ENCODE peak calls at places on chromosomes 1 and 21, in four cellular contexts. One of them, this sample, is unnamed.

GRCh38 chr1:8169364-8170058 is 143.4 kb upstream of the ERRFI1 start:
- DNase-seq in breast epithelium: peak
- DNase-seq in right lobe of liver: peak
- DNase-seq in heart left ventricle: peak
- DNase-seq in this sample: peak

GRCh38 chr1:204446413-204447111 is 34.9 kb upstream of the PPP1R15B start:
- DNase-seq in breast epithelium: no peak
- DNase-seq in right lobe of liver: peak
- DNase-seq in heart left ventricle: peak
- DNase-seq in this sample: peak

GRCh38 chr1:2197732-2198165 is 3.2 kb upstream of the FAAP20 start:
- DNase-seq in breast epithelium: no peak
- DNase-seq in right lobe of liver: no peak
- DNase-seq in heart left ventricle: no peak
- DNase-seq in this sample: no peak

GRCh38 chr1:62175568-62176179 is 19.0 kb upstream of the L1TD1 start:
- DNase-seq in breast epithelium: no peak
- DNase-seq in right lobe of liver: no peak
- DNase-seq in heart left ventricle: peak
- DNase-seq in this sample: peak

GRCh38 chr1:46613661-46614603 is 2.7 kb downstream of the MOB3C start:
- DNase-seq in breast epithelium: peak
- DNase-seq in right lobe of liver: peak
- DNase-seq in heart left ventricle: peak
- DNase-seq in this sample: peak

GRCh38 chr1:181661569-181661968 is 178.3 kb downstream of the CACNA1E start:
- DNase-seq in breast epithelium: no peak
- DNase-seq in right lobe of liver: no peak
- DNase-seq in heart left ventricle: no peak
- DNase-seq in this sample: no peak

GRCh38 chr21:34881421-34881820 is 167.7 kb downstream of the RUNX1 start:
- DNase-seq in breast epithelium: no peak
- DNase-seq in right lobe of liver: no peak
- DNase-seq in heart left ventricle: no peak
- DNase-seq in this sample: no peak

GRCh38 chr1:67646145-67647035 is 38.6 kb upstream of the GADD45A start:
- DNase-seq in breast epithelium: no peak
- DNase-seq in right lobe of liver: peak
- DNase-seq in heart left ventricle: peak
- DNase-seq in this sample: peak

GRCh38 chr21:14533555-14534400 is 12.3 kb downstream of the SAMSN1 start:
- DNase-seq in breast epithelium: no peak
- DNase-seq in right lobe of liver: no peak
- DNase-seq in heart left ventricle: no peak
- DNase-seq in this sample: no peak

GRCh38 chr1:32128971-32129370 is 21.1 kb downstream of the KPNA6 start:
- DNase-seq in breast epithelium: no peak
- DNase-seq in right lobe of liver: no peak
- DNase-seq in heart left ventricle: no peak
- DNase-seq in this sample: no peak

GRCh38 chr1:176110203-176110602 is 96.9 kb downstream of the COP1 start:
- DNase-seq in breast epithelium: no peak
- DNase-seq in right lobe of liver: no peak
- DNase-seq in heart left ventricle: no peak
- DNase-seq in this sample: no peak

GRCh38 chr1:153794671-153795324 is 19.6 kb downstream of the SLC27A3 start:
- DNase-seq in breast epithelium: no peak
- DNase-seq in right lobe of liver: no peak
- DNase-seq in heart left ventricle: no peak
- DNase-seq in this sample: no peak

GRCh38 chr1:57093122-57093521 is 127.3 kb upstream of the C8B start:
- DNase-seq in breast epithelium: no peak
- DNase-seq in right lobe of liver: no peak
- DNase-seq in heart left ventricle: no peak
- DNase-seq in this sample: no peak

GRCh38 chr1:154517661-154518060 is 15.4 kb upstream of the SHE start:
- DNase-seq in breast epithelium: no peak
- DNase-seq in right lobe of liver: no peak
- DNase-seq in heart left ventricle: no peak
- DNase-seq in this sample: no peak

GRCh38 chr1:79966438-79966837 is 959.9 kb upstream of the ADGRL4 start:
- DNase-seq in breast epithelium: no peak
- DNase-seq in right lobe of liver: no peak
- DNase-seq in heart left ventricle: no peak
- DNase-seq in this sample: no peak

GRCh38 chr1:17700981-17701870 is 53.9 kb upstream of the ACTL8 start:
- DNase-seq in breast epithelium: no peak
- DNase-seq in right lobe of liver: no peak
- DNase-seq in heart left ventricle: no peak
- DNase-seq in this sample: no peak

GRCh38 chr1:53810497-53810896 is 27.6 kb downstream of the NDC1 start:
- DNase-seq in breast epithelium: no peak
- DNase-seq in right lobe of liver: no peak
- DNase-seq in heart left ventricle: no peak
- DNase-seq in this sample: no peak

GRCh38 chr1:231232870-231233734 is 7.9 kb upstream of the GNPAT start:
- DNase-seq in breast epithelium: no peak
- DNase-seq in right lobe of liver: no peak
- DNase-seq in heart left ventricle: no peak
- DNase-seq in this sample: no peak
- TF ChIP-seq CTCF in breast epithelium: no peak
- TF ChIP-seq CTCF in right lobe of liver: no peak
- TF ChIP-seq CTCF in heart left ventricle: no peak
- TF ChIP-seq CTCF in this sample: no peak

GRCh38 chr21:26939532-26940181 is 27.2 kb downstream of the ADAMTS5 start:
- DNase-seq in breast epithelium: no peak
- DNase-seq in right lobe of liver: no peak
- DNase-seq in heart left ventricle: no peak
- DNase-seq in this sample: peak
- H3K27ac ChIP-seq in breast epithelium: no peak
- H3K27ac ChIP-seq in right lobe of liver: no peak
- H3K27ac ChIP-seq in heart left ventricle: no peak
- H3K27ac ChIP-seq in this sample: no peak

DNA sequence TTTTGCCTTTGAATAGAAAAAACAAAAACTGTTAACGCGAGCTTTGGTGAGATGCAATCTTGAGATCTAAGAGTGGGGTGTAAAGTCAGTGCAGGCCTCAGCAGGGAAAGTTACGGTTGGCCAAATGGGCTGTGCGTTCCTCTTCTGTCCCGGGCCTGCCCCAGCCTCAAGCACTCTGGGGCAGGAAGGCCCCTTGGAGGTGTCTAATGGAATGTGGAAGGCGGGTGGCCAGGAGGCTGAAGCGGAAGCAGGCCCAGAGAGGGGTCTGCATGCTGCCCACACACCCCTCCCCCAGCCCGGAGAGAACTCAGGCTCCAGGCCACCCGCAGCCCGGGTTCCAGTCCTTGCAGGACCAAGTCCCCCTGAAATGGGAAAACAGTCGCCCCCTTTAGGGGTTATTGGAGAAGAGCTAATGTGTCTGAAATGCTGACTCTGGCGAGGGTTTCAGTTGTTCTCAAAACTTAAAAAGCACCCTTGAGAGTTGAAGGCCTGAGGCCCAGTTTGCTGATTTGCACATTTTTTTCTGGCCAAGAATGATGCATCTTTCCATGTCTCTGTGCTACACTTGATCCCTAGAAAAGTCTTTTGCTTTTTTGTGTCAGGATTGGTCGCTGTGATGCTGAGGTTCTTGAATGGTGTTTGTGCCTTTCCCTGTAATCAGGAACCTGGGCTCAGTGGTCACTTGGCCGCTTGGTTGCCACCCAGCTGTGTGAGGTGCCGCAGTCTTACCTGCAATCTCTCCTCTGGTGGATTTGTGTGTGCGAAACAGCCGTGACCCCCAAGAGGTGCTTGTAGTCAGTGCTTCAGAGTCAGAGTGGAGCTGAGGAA is 2.0 kb downstream of the COL18A1 start:
- DNase-seq in breast epithelium: no peak
- DNase-seq in right lobe of liver: peak
- DNase-seq in heart left ventricle: no peak
- DNase-seq in this sample: no peak
- TF ChIP-seq POLR2A in breast epithelium: no peak
- TF ChIP-seq POLR2A in right lobe of liver: no peak
- TF ChIP-seq POLR2A in heart left ventricle: no peak
- TF ChIP-seq POLR2A in this sample: no peak

DNA sequence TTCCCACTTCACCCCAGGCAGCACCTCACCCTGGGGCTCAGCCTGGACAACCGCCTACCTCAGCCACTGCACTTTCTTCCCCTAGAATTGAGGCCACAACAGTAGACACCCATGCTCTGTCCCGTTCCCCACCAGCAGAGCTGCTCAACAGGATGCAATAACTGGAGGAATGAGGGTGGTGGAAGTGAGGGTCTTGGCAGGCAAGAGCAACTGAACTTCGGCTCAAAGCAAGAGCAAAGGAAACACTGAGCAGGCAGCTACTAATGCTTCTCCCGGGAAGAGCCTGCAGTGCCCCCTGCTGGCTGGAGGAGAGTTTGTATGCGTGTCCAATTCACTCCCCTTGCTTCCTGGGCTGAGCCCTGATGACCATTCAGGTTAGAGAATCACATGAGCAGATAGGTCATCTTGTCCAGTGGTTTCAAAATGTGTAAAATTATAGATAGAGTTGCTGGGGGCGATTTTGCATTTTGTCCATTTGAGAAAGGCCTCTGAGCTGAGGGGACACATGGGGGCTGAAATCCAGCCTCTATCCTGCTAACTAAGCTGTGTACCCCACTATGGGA is 13.9 kb downstream of the NT5C1A start:
- DNase-seq in breast epithelium: no peak
- DNase-seq in right lobe of liver: peak
- DNase-seq in heart left ventricle: peak
- DNase-seq in this sample: peak
- TF ChIP-seq CTCF in breast epithelium: no peak
- TF ChIP-seq CTCF in right lobe of liver: peak
- TF ChIP-seq CTCF in heart left ventricle: peak
- TF ChIP-seq CTCF in this sample: peak

DNA sequence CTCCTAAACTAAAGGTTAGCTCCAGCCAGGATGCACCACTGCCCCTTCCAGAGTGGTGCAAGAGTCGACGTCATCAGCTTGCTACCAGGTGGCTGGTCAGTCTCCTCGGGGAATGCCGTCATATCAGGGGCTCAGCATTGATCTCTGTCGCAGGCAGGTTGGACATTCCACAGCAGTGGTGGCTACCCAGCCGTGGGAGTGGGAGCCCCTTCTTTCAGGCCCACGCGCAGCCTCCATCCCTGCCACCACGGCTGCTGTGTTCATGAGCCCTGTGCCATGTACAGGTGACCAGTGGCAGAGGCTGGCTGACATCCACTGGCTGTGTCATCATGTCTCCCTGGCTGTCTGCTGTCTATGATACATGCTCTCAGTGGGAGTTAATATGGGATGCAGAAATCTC is 25.5 kb downstream of the IL10RB start:
- DNase-seq in breast epithelium: no peak
- DNase-seq in right lobe of liver: no peak
- DNase-seq in heart left ventricle: no peak
- DNase-seq in this sample: no peak
- H3K27ac ChIP-seq in breast epithelium: no peak
- H3K27ac ChIP-seq in right lobe of liver: no peak
- H3K27ac ChIP-seq in heart left ventricle: no peak
- H3K27ac ChIP-seq in this sample: no peak

GRCh38 chr1:40373323-40374283 is at the start of gene SMAP2:
- DNase-seq in breast epithelium: peak
- DNase-seq in right lobe of liver: peak
- DNase-seq in heart left ventricle: peak
- DNase-seq in this sample: peak
- TF ChIP-seq POLR2A in breast epithelium: peak
- TF ChIP-seq POLR2A in right lobe of liver: peak
- TF ChIP-seq POLR2A in heart left ventricle: no peak
- TF ChIP-seq POLR2A in this sample: peak

GRCh38 chr1:183024352-183025337 is 1.4 kb downstream of the LAMC1 start:
- DNase-seq in breast epithelium: no peak
- DNase-seq in right lobe of liver: no peak
- DNase-seq in heart left ventricle: no peak
- DNase-seq in this sample: no peak

GRCh38 chr1:183021405-183022201 is 1.6 kb upstream of the LAMC1 start:
- DNase-seq in breast epithelium: no peak
- DNase-seq in right lobe of liver: no peak
- DNase-seq in heart left ventricle: no peak
- DNase-seq in this sample: no peak

GRCh38 chr1:183023601-183024351 is 556 bp downstream of the LAMC1 start:
- DNase-seq in breast epithelium: peak
- DNase-seq in right lobe of liver: peak
- DNase-seq in heart left ventricle: peak
- DNase-seq in this sample: peak

GRCh38 chr1:183022202-183023145 is 746 bp upstream of the LAMC1 start:
- DNase-seq in breast epithelium: peak
- DNase-seq in right lobe of liver: peak
- DNase-seq in heart left ventricle: peak
- DNase-seq in this sample: peak

GRCh38 chr1:183023146-183023600 is at the start of gene LAMC1:
- DNase-seq in breast epithelium: peak
- DNase-seq in right lobe of liver: peak
- DNase-seq in heart left ventricle: peak
- DNase-seq in this sample: peak
- TF ChIP-seq CTCF in breast epithelium: no peak
- TF ChIP-seq CTCF in right lobe of liver: no peak
- TF ChIP-seq CTCF in heart left ventricle: no peak
- TF ChIP-seq CTCF in this sample: no peak

GRCh38 chr1:85375422-85375934 is 89.5 kb downstream of the DDAH1 start:
- DNase-seq in breast epithelium: no peak
- DNase-seq in right lobe of liver: no peak
- DNase-seq in heart left ventricle: no peak
- DNase-seq in this sample: no peak
- H3K27ac ChIP-seq in breast epithelium: no peak
- H3K27ac ChIP-seq in right lobe of liver: no peak
- H3K27ac ChIP-seq in heart left ventricle: no peak
- H3K27ac ChIP-seq in this sample: no peak

GRCh38 chr1:25821112-25821476 is 1.3 kb downstream of the MTFR1L start:
- DNase-seq in breast epithelium: no peak
- DNase-seq in right lobe of liver: no peak
- DNase-seq in heart left ventricle: no peak
- DNase-seq in this sample: no peak
- TF ChIP-seq POLR2A in breast epithelium: no peak
- TF ChIP-seq POLR2A in right lobe of liver: no peak
- TF ChIP-seq POLR2A in heart left ventricle: no peak
- TF ChIP-seq POLR2A in this sample: no peak